ENCODE peak calls at places on chromosome 17, in eight cellular contexts. H is HCT116, S is K562, K is heart left ventricle, I is gastrocnemius medialis, E is HepG2, T is A549, L is body of pancreas. F is an unnamed sample.

GRCh38 chr17:62859146-62859545 is 51.0 kb upstream of the MARCHF10 start:
- ATAC-seq in H (no peak), S (no peak), K (no peak), I (no peak), E (no peak), T (no peak), L (no peak), F (no peak)

GRCh38 chr17:80187493-80187892 is 17.7 kb downstream of the CARD14 start:
- ATAC-seq in H (peak), S (no peak), K (peak), I (peak), E (peak), T (peak), L (peak), F (peak)

GRCh38 chr17:79587421-79587820 is 23.4 kb downstream of the RBFOX3 start:
- ATAC-seq in H (no peak), S (no peak), K (no peak), I (no peak), E (no peak), T (no peak), L (no peak), F (no peak)

GRCh38 chr17:82031303-82031884 is at the start of gene RAC3:
- ATAC-seq in H (peak), S (peak), K (no peak), I (no peak), E (no peak), T (peak), L (peak), F (peak)

GRCh38 chr17:57781386-57782050 is 36.4 kb upstream of the CCDC182 start:
- ATAC-seq in H (no peak), S (no peak), K (peak), I (no peak), E (peak), T (no peak), L (no peak), F (no peak)

GRCh38 chr17:50290074-50290702 is 15.9 kb downstream of the TMEM92 start:
- ATAC-seq in H (peak), S (peak), K (peak), I (peak), E (peak), T (peak), L (peak), F (peak)

GRCh38 chr17:16428098-16428882 is 12.9 kb downstream of the TRPV2 start:
- ATAC-seq in H (peak), S (peak), K (peak), I (no peak), E (peak), T (peak), L (peak), F (peak)

GRCh38 chr17:55722016-55722706 is 503 bp downstream of the TMEM100 start:
- ATAC-seq in H (no peak), S (peak), K (peak), I (peak), E (no peak), T (no peak), L (no peak), F (peak)

GRCh38 chr17:42088736-42089135 is 9.5 kb downstream of the ZNF385C start:
- ATAC-seq in H (peak), S (no peak), K (no peak), I (no peak), E (peak), T (no peak), L (no peak), F (no peak)

GRCh38 chr17:14209215-14209614 is 27.4 kb downstream of the CDRT15 start:
- ATAC-seq in H (no peak), S (peak), K (no peak), I (peak), E (peak), T (no peak), L (no peak), F (no peak)

DNA sequence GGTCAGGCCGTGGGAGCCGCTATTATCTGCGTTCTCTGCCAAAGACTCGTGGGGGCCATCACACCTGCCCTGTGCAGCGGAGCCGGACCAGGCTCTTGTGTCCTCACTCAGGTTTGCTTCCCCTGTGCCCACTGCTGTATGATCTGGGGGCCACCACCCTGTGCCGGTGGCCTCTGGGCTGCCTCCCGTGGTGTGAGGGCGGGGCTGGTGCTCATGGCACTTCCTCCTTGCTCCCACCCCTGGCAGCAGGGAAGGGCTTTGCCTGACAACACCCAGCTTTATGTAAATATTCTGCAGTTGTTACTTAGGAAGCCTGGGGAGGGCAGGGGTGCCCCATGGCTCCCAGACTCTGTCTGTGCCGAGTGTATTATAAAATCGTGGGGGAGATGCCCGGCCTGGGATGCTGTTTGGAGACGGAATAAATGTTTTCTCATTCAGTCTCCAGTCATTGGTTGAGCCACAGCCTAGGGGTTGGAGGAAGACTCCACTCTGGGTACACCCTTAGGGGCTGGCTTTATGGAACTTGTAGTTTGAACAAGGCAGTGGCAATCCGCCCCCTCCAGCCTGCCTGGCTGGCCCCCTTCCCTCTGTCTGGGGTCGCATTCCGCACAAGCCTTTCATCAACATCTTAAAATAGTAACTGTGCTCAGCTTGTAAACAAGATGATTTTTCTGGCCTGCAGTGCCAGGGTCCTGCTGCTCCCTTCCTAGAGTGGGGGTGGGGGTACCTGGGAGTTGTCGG is 4.1 kb downstream of the SYNGR2 start:
- ATAC-seq in H (peak), S (no peak), K (peak), I (peak), E (no peak), T (no peak), L (no peak), F (peak)
- H3K4me3 ChIP-seq in H (no peak), S (no peak), K (peak), I (no peak), E (no peak), T (no peak), L (no peak), F (no peak)

GRCh38 chr17:31596382-31597323 is 205.2 kb downstream of the RAB11FIP4 start:
- ATAC-seq in H (peak), S (no peak), K (peak), I (peak), E (peak), T (peak), L (peak), F (peak)
- TF ChIP-seq POLR2A in H (no peak), S (no peak), K (no peak), I (peak), E (no peak), T (peak), L (no peak), F (no peak)

DNA sequence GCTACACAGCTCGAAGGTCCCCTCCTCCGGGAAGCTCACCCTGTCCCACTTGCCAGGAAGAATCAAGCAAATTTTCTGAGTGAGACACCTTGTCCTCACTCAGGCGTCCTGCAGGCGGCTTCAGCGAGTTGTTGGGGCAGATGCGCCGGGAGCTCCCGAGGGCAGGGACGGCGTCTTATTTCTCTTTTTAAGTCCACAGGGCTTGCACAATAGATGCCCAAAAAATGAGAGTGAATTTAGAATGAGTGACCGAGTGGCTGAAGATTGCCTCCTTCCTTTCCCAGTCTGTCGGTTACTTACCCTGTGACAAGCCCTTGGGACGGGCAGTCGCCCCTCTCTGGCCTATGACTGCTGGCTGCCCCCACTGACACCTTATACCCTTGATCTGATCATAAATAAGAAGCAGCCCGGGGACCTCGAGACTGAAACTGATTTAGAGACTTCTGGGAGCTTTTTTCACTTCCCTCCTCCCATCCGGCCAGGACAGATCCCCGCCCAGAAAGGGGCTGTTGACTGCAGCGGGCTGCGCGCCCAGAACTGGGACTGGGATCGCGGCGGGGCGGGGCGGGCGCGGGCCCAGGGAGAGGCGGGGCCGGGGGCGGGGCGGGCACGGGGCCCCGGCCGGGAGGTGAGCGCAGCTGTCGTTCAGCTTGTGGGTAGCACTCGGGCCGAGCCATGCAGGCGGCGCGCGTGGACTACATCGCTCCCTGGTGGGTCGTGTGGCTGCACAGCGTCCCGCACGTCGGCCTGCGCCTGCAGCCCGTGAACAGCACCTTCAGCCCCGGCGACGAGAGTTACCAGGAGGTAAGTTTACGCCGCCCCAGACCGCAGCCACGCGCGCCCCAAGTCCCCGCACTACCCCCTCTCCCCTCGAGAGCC is at the start of gene TTYH2:
- ATAC-seq in H (peak), S (peak), K (peak), I (peak), E (peak), T (peak), L (peak), F (peak)
- H3K4me3 ChIP-seq in H (peak), S (peak), K (peak), I (peak), E (peak), T (peak), L (peak), F (peak)

GRCh38 chr17:9021158-9021984 is at the start of gene NTN1:
- ATAC-seq in H (peak), S (no peak), K (peak), I (peak), E (peak), T (peak), L (peak), F (peak)
- TF ChIP-seq POLR2A in H (no peak), S (no peak), K (no peak), I (no peak), E (no peak), T (no peak), L (peak), F (peak)

DNA sequence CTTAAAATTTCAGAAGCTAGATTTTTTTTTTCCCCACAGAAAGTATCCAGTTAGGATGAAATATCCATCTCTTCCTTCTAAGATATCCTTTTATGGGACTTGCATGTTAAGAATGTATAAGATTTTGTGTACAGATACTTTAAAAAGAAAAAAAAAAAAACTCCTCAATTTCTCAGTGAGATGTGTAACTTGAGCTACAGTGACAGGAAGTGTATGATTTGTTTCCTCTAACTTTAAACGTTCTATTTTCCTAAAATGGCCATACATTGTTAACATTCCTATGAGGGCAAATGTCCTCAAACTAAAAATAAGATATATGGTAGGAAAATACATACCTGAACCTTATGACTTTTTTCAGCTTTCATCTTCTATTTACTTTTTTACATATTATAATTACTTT is 8.9 kb downstream of the FBXO47 start:
- ATAC-seq in H (no peak), S (no peak), K (no peak), I (no peak), E (no peak), T (no peak), L (no peak), F (no peak)
- H3K4me3 ChIP-seq in H (no peak), S (no peak), K (no peak), I (no peak), E (no peak), T (no peak), L (no peak), F (no peak)

DNA sequence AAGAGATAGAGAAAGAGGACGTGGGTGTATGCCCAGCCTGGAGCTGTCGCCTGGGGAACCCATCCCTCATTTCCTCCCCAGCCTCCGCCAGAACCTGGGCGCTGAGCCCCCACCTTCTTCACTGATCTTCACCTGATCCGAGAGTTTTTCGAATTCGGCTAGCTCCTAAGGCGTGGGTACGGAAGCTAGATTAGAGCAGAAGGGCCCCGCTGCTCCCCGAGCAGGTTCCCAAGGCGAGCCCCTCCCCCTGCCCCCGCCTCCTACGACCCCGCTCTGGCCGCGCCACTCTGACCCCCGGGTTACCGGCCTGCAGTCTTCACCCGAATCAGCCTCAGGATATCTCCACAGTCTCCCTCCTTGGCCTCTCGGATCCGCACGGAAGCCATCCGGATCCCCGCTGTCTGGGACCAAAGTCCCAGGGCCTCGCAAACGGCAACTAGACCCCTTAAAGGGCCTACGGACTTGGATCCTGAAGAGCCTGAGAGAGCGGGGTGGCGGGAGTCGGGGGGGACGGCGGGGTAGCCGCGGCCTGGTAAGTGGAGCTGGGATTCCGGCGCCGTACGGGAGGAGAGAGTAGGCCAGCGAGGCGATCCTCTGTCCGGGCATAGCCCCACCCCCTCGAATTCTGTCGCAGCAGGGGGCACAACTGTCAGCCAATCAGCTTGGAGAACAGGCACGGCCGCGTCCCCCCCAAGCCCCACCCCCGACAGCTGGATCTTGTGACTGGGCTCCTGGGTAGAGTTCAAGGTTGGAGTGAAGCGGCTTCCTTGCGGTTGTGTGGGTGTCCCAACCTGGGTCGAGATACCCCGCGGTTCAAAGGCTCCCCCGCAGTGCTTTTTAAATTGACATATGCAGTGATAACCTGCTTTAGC is at the start of gene SAT2:
- ATAC-seq in H (peak), S (peak), K (peak), I (peak), E (peak), T (peak), L (peak), F (peak)
- TF ChIP-seq POLR2A in H (peak), S (peak), K (no peak), I (peak), E (peak), T (peak), L (peak), F (peak)

GRCh38 chr17:76714822-76715461 is 4.2 kb upstream of the MXRA7 start:
- ATAC-seq in H (peak), S (peak), K (no peak), I (no peak), E (peak), T (no peak), L (no peak), F (no peak)

GRCh38 chr17:76718516-76718915 is 7.8 kb upstream of the MXRA7 start:
- ATAC-seq in H (no peak), S (no peak), K (no peak), I (no peak), E (no peak), T (no peak), L (no peak), F (no peak)

GRCh38 chr17:76716146-76716833 is 5.5 kb upstream of the MXRA7 start:
- ATAC-seq in H (no peak), S (peak), K (peak), I (peak), E (no peak), T (no peak), L (peak), F (peak)

GRCh38 chr17:76715462-76715830 is 4.7 kb upstream of the MXRA7 start:
- ATAC-seq in H (no peak), S (no peak), K (peak), I (no peak), E (no peak), T (no peak), L (no peak), F (no peak)

GRCh38 chr17:76716834-76717205 is 6.1 kb upstream of the MXRA7 start:
- ATAC-seq in H (no peak), S (no peak), K (no peak), I (no peak), E (no peak), T (no peak), L (no peak), F (no peak)
- H3K4me3 ChIP-seq in H (no peak), S (no peak), K (no peak), I (no peak), E (no peak), T (no peak), L (no peak), F (no peak)

GRCh38 chr17:740240-741055 is 8.1 kb downstream of the TLCD3A start:
- ATAC-seq in H (no peak), S (no peak), K (peak), I (no peak), E (no peak), T (no peak), L (no peak), F (peak)

GRCh38 chr17:745406-745805 is 6.7 kb downstream of the GEMIN4 start:
- ATAC-seq in H (no peak), S (no peak), K (no peak), I (no peak), E (no peak), T (no peak), L (no peak), F (no peak)

GRCh38 chr17:744937-745336 is 7.1 kb downstream of the GEMIN4 start:
- ATAC-seq in H (no peak), S (no peak), K (no peak), I (no peak), E (peak), T (no peak), L (no peak), F (no peak)

GRCh38 chr17:743139-743538 is 8.9 kb downstream of the GEMIN4 start:
- ATAC-seq in H (no peak), S (no peak), K (no peak), I (no peak), E (no peak), T (no peak), L (no peak), F (no peak)

GRCh38 chr17:742147-742793 is 9.8 kb downstream of the GEMIN4 start:
- ATAC-seq in H (peak), S (no peak), K (no peak), I (no peak), E (no peak), T (peak), L (no peak), F (no peak)
- TF ChIP-seq POLR2A in H (no peak), S (no peak), K (no peak), I (no peak), E (no peak), T (no peak), L (no peak), F (no peak)